ENCODE peak calls at places on chromosome 17, in five cellular contexts. H, M, W, J and U are unnamed samples.

GRCh38 chr17:74757931-74758845 is 9.8 kb downstream of the NHERF1 start:
- DNase-seq in H (no peak), M (no peak), W (peak; percentile 33), J (no peak), U (no peak)

GRCh38 chr17:58337600-58338453 is 9.2 kb upstream of the TSPOAP1 start:
- DNase-seq in H (peak; percentile 95), M (peak; percentile 95), W (peak; percentile 85), J (peak; percentile 67), U (peak; percentile 88)

GRCh38 chr17:65039349-65039988 is 17.1 kb downstream of the GNA13 start:
- DNase-seq in H (no peak), M (no peak), W (no peak), J (no peak), U (no peak)

GRCh38 chr17:19237389-19238166 is 412 bp downstream of the EPN2 start:
- DNase-seq in H (peak; percentile 14), M (no peak), W (peak; percentile 50), J (peak; percentile 34), U (no peak)

GRCh38 chr17:81018044-81018802 is 16.7 kb upstream of the BAIAP2 start:
- DNase-seq in H (no peak), M (peak; percentile 59), W (peak; percentile 43), J (no peak), U (no peak)

GRCh38 chr17:48579738-48580543 is 1.8 kb upstream of the HOXB4 start:
- DNase-seq in H (no peak), M (peak; percentile 55), W (no peak), J (no peak), U (no peak)

GRCh38 chr17:80559688-80560290 is 15.2 kb downstream of the RPTOR start:
- DNase-seq in H (no peak), M (peak; percentile 95), W (no peak), J (no peak), U (peak; percentile 71)

GRCh38 chr17:63278731-63279442 is 167.2 kb downstream of the CYB561 start:
- DNase-seq in H (no peak), M (no peak), W (no peak), J (no peak), U (no peak)

GRCh38 chr17:37220609-37220953 is 155.2 kb upstream of the C17orf78 start:
- DNase-seq in H (peak; percentile 21), M (no peak), W (peak; percentile 9), J (no peak), U (peak; percentile 16)

GRCh38 chr17:65783845-65784334 is 222.4 kb upstream of the AXIN2 start:
- DNase-seq in H (peak; percentile 61), M (peak; percentile 95), W (peak; percentile 32), J (no peak), U (peak; percentile 77)

GRCh38 chr17:47099451-47099986 is 89.6 kb downstream of the CDC27 start:
- DNase-seq in H (no peak), M (no peak), W (peak; percentile 11), J (no peak), U (no peak)

GRCh38 chr17:66437466-66438026 is 135.1 kb downstream of the PRKCA start:
- DNase-seq in H (no peak), M (no peak), W (no peak), J (no peak), U (no peak)

GRCh38 chr17:42133461-42134041 is 10.9 kb downstream of the HSPB9 start:
- DNase-seq in H (no peak), M (no peak), W (peak; percentile 64), J (no peak), U (no peak)
- H3K27ac ChIP-seq in H (peak overlapping the region; percentile 55), M (peak overlapping the region; percentile 18), W (peak overlapping the region; percentile 84), J (peak overlapping the region; percentile 45), U (peak overlapping the region; percentile 57)

DNA sequence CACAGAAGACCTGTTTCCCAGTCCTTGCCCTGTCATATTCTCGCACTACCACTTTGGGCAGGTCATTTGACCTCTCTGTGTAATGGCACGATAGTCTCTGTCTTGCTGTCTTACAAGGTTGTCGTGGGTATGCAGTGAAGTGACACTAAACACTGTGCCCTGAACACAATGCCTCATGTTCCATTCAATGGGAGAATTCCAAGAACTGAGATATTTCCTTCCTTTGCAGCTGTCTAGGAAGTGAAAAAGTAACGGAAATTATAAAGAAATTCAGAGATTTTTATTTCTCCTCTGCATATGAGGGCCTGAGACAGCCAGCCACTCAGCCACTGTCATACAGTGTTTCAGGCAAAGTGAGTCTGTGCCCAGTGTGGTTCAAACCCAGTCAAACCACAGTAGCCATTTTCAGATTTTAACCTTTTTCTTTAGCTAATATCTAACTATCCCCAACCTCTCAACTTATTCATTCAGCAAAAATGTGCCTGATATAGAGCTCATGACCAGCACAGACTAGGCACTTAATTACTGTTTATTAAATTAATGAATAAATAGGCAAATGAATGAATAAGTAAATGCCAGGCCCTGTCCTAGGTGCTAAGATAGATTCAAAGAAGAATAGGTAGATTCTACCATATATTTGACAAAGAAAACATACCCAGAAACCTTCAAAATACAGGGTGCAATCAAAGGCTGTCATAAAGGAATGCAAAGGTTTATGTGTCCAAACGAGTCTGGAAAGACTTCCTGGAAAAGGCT is 11.9 kb upstream of the CCL2 start:
- DNase-seq in H (no peak), M (no peak), W (no peak), J (no peak), U (no peak)
- H3K27ac ChIP-seq in H (no peak overlapping the region), M (no peak overlapping the region), W (peak overlapping the region; percentile 43), J (no peak overlapping the region), U (no peak overlapping the region)

DNA sequence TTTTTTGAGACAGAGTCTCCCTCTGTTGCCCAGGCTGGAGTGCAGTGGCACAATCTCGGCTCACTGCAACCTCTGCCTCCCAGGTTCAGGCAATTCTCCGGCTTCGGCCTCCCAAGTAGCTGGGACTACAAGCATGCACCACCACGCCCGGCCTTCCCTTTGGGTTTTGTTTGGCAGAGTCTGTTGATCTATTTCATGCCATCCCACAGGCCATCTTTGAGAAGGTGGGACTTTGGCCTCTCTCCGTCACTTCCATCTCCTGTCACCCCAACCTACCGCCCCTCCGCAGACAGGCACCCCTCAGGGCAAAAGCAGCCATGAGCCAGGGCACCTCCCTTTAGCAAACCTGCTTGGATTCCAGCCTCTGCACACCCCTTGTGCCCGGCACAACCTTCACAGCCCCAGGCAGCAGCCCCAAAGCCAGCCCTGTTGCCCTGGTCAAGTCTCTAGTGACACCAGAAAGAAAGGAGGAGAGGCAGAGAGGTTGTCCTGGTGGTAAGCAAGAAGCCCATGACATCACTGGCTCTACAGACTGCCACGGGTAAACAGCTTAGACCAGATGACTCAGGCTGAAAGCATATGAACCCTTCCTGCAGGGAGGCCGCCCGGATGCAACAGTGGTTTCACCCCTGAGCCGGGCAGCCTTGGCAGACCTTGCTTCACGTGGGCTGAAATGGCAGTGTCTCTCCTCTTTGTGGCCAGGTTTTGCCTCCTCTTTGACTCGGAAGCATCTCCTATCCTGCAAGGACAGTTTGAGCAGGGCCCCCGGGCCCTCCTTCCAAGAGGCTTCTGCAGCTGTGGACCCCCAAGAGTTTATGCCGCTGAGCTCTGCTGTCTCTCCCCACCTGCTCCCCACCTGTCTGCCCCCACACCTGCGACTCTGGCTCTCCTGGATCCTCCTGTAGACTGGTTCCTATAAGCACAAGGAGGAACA is 8.1 kb upstream of the TIMP2 start:
- DNase-seq in H (peak; percentile 73), M (peak; percentile 99), W (peak; percentile 59), J (peak; percentile 73), U (peak; percentile 94)
- H3K27ac ChIP-seq in H (peak overlapping the region; percentile 83), M (peak overlapping the region; percentile 98), W (peak overlapping the region; percentile 89), J (peak overlapping the region; percentile 82), U (peak overlapping the region; percentile 100)

GRCh38 chr17:32609085-32609484 is 122.3 kb downstream of the CDK5R1 start:
- DNase-seq in H (peak; percentile 34), M (peak; percentile 32), W (peak; percentile 46), J (peak; percentile 52), U (no peak)
- H3K27ac ChIP-seq in H (no peak overlapping the region), M (no peak overlapping the region), W (no peak overlapping the region), J (no peak overlapping the region), U (no peak overlapping the region)